ENCODE peak calls at places on chromosome 10, in four cellular contexts. B is H1, W is SK-N-SH, K is K562. N is an unnamed sample.

GRCh38 chr10:7388602-7389001 is 22.2 kb downstream of the SFMBT2 start:
- DNase-seq in B (no peak), W (no peak), K (no peak), N (no peak)

GRCh38 chr10:102423372-102423968 is 2.8 kb downstream of the FBXL15 start:
- DNase-seq in B (no peak), W (no peak), K (no peak), N (no peak)

GRCh38 chr10:7480742-7481381 is 70.0 kb upstream of the SFMBT2 start:
- DNase-seq in B (no peak), W (no peak), K (no peak), N (no peak)

GRCh38 chr10:26441491-26442214 is 3.5 kb downstream of the APBB1IP start:
- DNase-seq in B (no peak), W (no peak), K (no peak), N (no peak)

GRCh38 chr10:62171791-62172190 is 96.9 kb downstream of the RTKN2 start:
- DNase-seq in B (no peak), W (no peak), K (no peak), N (no peak)

GRCh38 chr10:580796-581195 is 108.7 kb downstream of the DIP2C start:
- DNase-seq in B (no peak), W (no peak), K (no peak), N (no peak)

GRCh38 chr10:129775681-129776080 is 188.4 kb downstream of the EBF3 start:
- DNase-seq in B (no peak), W (no peak), K (no peak), N (peak)

GRCh38 chr10:52440612-52441285 is 126.7 kb downstream of the DKK1 start:
- DNase-seq in B (no peak), W (no peak), K (no peak), N (no peak)

GRCh38 chr10:113618338-113618737 is 45.5 kb downstream of the NRAP start:
- DNase-seq in B (no peak), W (no peak), K (no peak), N (no peak)

GRCh38 chr10:30013684-30014246 is 45.6 kb downstream of the JCAD start:
- DNase-seq in B (no peak), W (no peak), K (no peak), N (no peak)

GRCh38 chr10:3538850-3539531 is 246.0 kb downstream of the KLF6 start:
- DNase-seq in B (peak), W (no peak), K (no peak), N (no peak)

GRCh38 chr10:109914966-109915365 is 8.3 kb downstream of the XPNPEP1 start:
- DNase-seq in B (no peak), W (no peak), K (no peak), N (no peak)

GRCh38 chr10:128963246-128964099 is 503.6 kb upstream of the MGMT start:
- DNase-seq in B (no peak), W (no peak), K (no peak), N (no peak)

GRCh38 chr10:13346912-13347234 is 1.2 kb downstream of the SEPHS1 start:
- DNase-seq in B (no peak), W (peak), K (no peak), N (peak)

GRCh38 chr10:100710151-100710871 is 35.1 kb upstream of the PAX2 start:
- DNase-seq in B (no peak), W (peak), K (peak), N (no peak)
- TF ChIP-seq TEAD4 in B (no peak), W (no peak), K (no peak), N (no peak)

GRCh38 chr10:132112611-132113010 is 46.9 kb downstream of the JAKMIP3 start:
- DNase-seq in B (no peak), W (no peak), K (no peak), N (no peak)

GRCh38 chr10:132114953-132115520 is 49.3 kb downstream of the JAKMIP3 start:
- DNase-seq in B (no peak), W (no peak), K (no peak), N (peak)

GRCh38 chr10:132111871-132112341 is 46.2 kb downstream of the JAKMIP3 start:
- DNase-seq in B (no peak), W (no peak), K (no peak), N (peak)

GRCh38 chr10:132113766-132114365 is 48.1 kb downstream of the JAKMIP3 start:
- DNase-seq in B (no peak), W (no peak), K (no peak), N (peak)

DNA sequence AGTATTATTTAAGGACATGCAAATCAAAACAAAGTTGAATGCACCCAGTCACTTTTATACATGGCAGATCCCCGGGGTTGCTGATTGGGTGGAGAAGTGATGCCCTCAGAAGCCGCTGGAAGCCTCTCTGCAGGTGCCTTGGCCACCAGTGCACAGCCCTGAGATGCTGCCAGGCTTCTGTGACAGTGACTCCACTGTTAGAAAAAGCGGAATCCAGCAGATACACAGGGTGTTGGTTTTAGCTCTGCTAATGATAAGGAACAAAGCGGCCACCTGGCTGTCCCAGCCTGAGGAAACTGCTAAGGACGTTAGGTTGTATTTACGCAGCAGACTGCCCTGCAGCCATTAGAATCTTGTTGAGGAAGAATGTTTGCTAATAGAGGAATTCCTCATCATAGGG is 47.5 kb downstream of the JAKMIP3 start:
- DNase-seq in B (no peak), W (no peak), K (no peak), N (no peak)
- TF ChIP-seq TEAD4 in B (no peak), W (no peak), K (no peak), N (no peak)

DNA sequence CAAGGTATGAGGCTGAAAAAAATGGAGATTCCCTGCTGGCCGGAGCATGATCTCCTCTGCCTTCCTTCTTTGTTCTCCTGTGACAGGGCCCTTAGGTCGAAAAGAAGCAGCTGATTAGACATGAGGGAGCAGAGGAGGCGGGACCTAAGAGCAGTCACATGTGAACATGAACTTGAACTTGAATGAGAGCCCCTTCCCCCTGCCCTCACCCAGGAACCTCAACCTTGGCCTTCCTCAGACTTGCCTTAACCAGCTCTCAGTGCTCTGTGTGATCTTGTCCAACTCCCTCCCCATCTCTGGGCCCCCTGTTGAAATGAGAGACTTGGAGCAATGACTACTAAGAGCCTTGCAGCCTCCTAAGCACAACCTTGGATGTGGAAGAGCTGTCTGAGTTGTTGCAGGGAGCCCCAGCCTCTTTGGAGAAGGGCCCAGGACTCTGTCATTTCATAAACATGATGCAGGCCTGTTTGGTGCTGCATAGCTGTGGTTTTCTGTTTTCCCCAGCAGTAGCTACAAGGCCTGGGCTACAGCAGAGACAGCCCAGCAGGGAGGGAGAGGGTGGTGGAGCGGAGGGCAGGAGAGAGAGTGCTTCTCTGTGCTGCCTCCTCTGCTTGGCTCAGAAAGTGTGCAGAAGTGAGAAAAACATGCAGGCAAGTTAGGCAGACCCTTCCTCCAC is 124.0 kb upstream of the ZMIZ1 start:
- DNase-seq in B (no peak), W (no peak), K (no peak), N (no peak)
- TF ChIP-seq TEAD4 in B (no peak), W (peak), K (no peak), N (no peak)

GRCh38 chr10:86755454-86755739 is 1.0 kb upstream of the BMPR1A start:
- DNase-seq in B (no peak), W (no peak), K (no peak), N (no peak)

GRCh38 chr10:86757110-86757790 is 831 bp downstream of the BMPR1A start:
- DNase-seq in B (no peak), W (no peak), K (peak), N (no peak)

GRCh38 chr10:86756511-86757109 is at the start of gene BMPR1A:
- DNase-seq in B (no peak), W (peak), K (peak), N (peak)

GRCh38 chr10:86753638-86754434 is 2.6 kb upstream of the BMPR1A start:
- DNase-seq in B (no peak), W (no peak), K (no peak), N (no peak)

DNA sequence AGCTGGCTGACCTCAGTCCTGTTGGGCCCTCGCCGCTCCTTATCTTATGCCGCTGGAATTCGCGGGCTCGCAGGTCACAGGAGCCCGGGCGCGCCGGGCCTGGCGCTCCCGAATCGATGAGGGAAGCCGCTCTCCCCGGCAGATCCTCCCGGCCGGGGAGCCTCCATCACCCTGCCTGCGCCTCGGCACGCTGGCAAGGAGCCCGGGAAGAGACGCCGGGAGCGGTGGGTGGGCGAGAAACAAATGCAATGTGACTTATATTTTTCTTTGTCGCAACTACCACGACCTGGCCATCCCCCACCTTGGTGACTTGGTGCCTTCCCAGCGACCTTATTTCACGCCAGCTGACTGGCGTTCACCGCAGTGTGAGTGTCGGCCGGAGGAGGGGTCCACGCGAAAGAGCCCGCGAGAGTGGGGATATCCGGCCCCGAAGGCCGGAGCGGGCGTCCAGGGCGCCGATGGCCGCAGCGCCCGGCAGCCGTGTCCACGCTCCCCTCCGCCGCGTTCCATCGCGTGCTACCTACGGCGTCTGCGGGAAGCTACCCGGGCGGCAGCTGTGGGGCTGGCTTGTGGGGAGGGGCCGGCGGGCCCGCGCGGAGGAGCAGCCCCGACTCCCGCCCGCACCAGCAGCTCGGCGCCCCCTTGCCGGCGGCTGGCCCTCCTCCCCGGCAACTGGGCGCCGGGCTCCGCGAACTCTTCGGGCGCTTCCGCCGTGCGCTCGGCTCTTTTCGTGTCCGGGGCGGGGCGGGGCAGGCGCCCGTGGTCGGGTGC is 494 bp upstream of the BMPR1A start:
- DNase-seq in B (peak), W (peak), K (peak), N (peak)
- TF ChIP-seq TEAD4 in B (peak), W (peak), K (peak), N (no peak)

GRCh38 chr10:97278491-97278989 is 13.9 kb downstream of the ARHGAP19 start:
- DNase-seq in B (no peak), W (peak), K (peak), N (no peak)

GRCh38 chr10:97277551-97277950 is 14.9 kb downstream of the ARHGAP19 start:
- DNase-seq in B (no peak), W (no peak), K (no peak), N (no peak)

GRCh38 chr10:97280783-97281182 is 11.7 kb downstream of the ARHGAP19 start:
- DNase-seq in B (no peak), W (no peak), K (no peak), N (no peak)

GRCh38 chr10:97274828-97275227 is 17.6 kb downstream of the ARHGAP19 start:
- DNase-seq in B (no peak), W (no peak), K (no peak), N (no peak)

DNA sequence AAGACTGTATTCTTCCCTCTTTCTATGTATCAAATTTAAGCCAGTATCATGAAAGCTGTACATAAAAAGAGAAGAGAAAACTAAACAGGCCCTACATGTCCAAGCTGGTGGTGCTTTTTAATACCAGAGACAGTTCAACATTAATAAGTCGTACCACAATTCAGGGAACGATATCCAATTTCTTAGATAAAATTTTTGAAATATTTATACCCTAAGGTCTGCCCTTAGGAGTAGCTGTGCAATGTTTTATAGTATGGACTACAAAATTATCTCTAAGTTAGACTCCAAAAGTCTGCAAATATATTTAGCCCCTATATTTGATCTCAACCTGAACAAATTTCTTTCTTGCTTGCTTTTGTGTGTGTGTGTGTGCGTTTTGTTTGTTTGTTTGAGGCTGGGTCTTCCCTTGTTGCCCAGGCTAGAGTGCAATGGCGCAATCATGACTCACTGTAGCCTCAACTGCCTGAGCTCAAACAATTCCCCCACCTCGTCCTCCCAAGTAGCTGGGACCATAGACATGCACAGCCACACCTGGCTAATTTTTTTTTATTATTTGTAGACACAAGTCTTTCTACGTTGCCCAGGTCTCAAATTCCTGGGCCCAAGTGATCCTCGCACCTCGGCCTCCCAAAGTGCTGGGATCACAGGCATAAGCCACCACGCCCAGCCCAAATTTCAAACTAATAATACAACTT is 13.2 kb downstream of the ARHGAP19 start:
- DNase-seq in B (no peak), W (no peak), K (no peak), N (no peak)
- TF ChIP-seq TEAD4 in B (no peak), W (no peak), K (no peak), N (no peak)

DNA sequence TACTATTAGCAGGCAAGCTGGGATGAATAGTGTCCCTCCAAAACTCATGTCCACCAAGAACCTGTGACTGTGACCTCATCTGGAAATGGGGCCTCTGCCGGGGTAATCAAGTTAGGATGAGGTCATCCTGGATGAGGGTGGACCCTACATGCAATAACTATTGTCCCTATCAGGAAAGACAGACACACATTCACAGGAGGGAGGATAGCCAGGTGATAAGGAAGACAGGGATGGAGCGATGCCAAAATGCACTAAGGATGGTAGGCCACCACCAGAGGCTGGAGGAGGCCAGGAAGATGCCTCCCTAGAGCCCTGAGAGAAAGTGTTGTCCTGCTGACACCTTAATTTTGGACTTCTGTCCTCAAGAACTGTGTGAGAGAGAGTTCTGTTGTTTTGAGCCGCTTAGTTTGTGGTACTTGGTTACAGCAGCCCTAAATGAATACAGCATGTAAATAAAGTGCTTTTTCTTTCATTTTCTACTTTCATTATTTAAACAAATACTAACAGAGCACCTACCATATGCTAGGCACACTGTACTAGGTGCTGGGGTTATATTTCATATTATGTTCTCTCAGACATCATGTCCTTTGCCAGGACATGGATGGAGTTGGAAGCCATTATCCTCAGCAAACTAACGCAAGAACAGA is 111.9 kb downstream of the USP6NL start:
- DNase-seq in B (no peak), W (no peak), K (peak), N (no peak)
- TF ChIP-seq TEAD4 in B (no peak), W (no peak), K (peak), N (no peak)

GRCh38 chr10:71274901-71275796 is 43.9 kb upstream of the SLC29A3 start:
- DNase-seq in B (no peak), W (no peak), K (no peak), N (no peak)
- TF ChIP-seq TEAD4 in B (no peak), W (no peak), K (no peak), N (no peak)

GRCh38 chr10:9239298-9239697 is 1184.8 kb downstream of the GATA3 start:
- DNase-seq in B (no peak), W (peak), K (no peak), N (no peak)

GRCh38 chr10:9244880-9245279 is 1190.4 kb downstream of the GATA3 start:
- DNase-seq in B (no peak), W (no peak), K (no peak), N (no peak)

GRCh38 chr10:9238041-9238440 is 1183.6 kb downstream of the GATA3 start:
- DNase-seq in B (no peak), W (no peak), K (no peak), N (no peak)

DNA sequence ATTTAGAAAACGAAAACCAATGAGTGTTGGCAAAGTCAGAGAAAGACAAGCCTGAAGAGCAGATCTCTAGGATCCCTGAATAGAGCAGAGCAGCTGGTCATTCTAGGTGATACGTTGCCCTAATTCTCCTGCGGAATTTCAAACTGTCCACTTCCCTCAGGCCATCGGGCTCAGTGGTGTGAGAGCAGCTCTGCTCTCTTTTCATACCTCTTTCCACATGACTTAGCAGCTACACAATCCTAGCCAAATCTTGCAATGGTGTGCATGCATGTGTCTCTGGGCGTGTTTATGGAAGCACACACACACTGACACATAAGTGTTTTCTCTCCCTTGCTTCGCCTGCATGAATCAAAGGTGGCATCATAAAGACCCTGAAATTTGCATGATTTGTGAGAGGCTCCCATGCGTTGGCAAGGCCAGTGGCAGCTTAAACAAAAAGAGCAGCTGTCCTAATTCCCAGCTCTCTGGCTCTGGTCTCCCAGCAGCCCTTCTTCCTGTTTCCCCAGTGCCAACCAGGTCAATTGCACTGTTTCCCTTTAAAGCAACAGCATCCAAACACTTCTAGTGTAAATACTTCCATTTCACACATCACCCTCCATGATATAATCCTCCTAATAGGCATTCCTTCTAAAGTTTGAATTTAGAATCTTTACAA is 1189.5 kb downstream of the GATA3 start:
- DNase-seq in B (no peak), W (no peak), K (no peak), N (no peak)
- TF ChIP-seq TEAD4 in B (no peak), W (no peak), K (no peak), N (no peak)

GRCh38 chr10:132774905-132775863 is 10.8 kb downstream of the NKX6-2 start:
- DNase-seq in B (no peak), W (no peak), K (no peak), N (no peak)
- TF ChIP-seq TEAD4 in B (no peak), W (no peak), K (no peak), N (no peak)

DNA sequence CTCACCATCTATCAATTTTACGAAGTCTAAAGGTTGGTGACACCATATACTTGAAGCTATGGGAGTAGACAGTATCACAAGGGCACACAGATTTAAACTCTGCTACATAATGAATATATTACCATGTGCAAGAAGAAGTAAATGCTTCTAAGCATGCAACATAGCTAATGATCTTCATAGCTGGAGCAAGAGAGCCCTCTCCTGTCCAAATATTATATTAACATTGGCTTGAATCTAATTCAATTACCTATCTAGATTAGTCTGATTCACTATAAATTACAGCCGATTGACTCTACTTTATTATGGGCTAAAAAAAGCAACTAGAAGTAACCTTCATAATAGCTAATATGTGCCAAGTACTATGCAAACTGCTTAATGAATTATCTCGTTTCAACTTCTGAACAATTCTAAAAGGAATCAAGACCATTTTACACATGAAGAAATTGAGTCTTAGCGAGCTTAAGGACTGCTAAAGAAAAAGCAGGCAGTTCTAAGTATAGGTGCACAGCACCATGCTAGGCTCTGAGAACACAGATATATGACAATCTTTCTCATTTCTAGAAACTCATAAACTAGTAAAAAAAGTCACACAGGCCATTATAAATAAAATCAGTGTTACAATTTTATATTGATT is 21.9 kb downstream of the FRA10AC1 start:
- DNase-seq in B (no peak), W (peak), K (peak), N (no peak)
- TF ChIP-seq TEAD4 in B (no peak), W (no peak), K (no peak), N (no peak)